ENCODE peak calls at places on chromosomes 3 and 15, in four cellular contexts. I is fibroblast of lung, Z is IMR-90, R is hepatocyte. T is an unnamed sample.

GRCh38 chr15:49842331-49842730 is 221.5 kb downstream of the DTWD1 start:
- DNase-seq in I (no peak), Z (no peak), R (peak; percentile 22), T (no peak)

GRCh38 chr3:71703796-71704195 is 21.4 kb downstream of the EIF4E3 start:
- DNase-seq in I (no peak), Z (no peak), R (no peak), T (no peak)

GRCh38 chr3:138365991-138366759 is 17.8 kb downstream of the MRAS start:
- DNase-seq in R (no peak), I (no peak), Z (no peak), T (no peak)

GRCh38 chr15:93243573-93243972 is 154.6 kb upstream of the RGMA start:
- DNase-seq in R (no peak), Z (no peak), I (no peak), T (no peak)

GRCh38 chr15:46677491-46677890 is 1039.8 kb upstream of the SEMA6D start:
- DNase-seq in Z (no peak), R (no peak), I (no peak), T (no peak)

GRCh38 chr3:118863731-118864322 is 170.8 kb downstream of the IGSF11 start:
- DNase-seq in R (no peak), I (no peak), Z (no peak), T (peak; percentile 9)

GRCh38 chr3:187738400-187739124 is 6.7 kb downstream of the BCL6 start:
- DNase-seq in Z (peak; percentile 93), R (peak; percentile 93), I (peak; percentile 97), T (peak; percentile 96)

GRCh38 chr3:49276475-49277356 is at the start of gene C3orf62:
- DNase-seq in R (peak; percentile 66), Z (peak; percentile 73), I (peak; percentile 82), T (peak; percentile 95)

GRCh38 chr15:35753486-35753885 is 207.5 kb upstream of the DPH6 start:
- DNase-seq in R (no peak), Z (peak; percentile 68), I (peak; percentile 39), T (peak; percentile 83)

DNA sequence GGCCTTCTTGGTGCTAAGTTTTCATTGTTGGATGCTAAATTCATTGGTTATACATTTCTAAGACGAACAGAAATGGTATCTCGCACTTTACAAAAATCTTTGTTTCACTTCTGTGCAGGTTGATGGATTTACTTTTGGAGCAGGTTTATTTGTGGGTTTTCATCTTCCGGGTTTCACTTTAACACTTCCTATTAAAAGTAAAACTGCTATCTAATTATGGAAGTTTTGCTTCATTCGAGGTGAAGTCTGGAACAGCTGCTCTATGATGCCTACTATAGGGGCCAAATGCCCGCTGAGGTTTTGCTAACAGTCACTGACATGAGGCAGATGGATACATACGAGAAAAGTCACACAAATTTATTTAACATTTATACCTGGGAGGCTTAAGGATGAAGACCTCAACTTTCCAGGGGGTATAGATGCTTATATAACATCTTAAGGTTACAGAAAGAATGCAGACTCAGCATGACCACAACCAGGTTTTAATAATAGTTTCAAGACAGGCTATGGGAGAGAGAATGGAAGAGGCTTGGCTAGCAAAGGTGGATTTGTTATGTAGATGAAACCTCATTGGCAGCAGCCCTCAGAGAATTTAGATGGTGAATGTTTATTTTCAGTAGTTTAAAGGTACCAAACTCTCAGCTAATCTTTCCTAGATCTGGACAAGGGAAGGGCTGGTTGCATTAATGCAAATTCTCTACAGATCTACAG is 54.2 kb downstream of the OSTN start:
- DNase-seq in Z (no peak), I (no peak), R (no peak), T (no peak)
- H2AFZ ChIP-seq in Z (no peak overlapping the region), I (no peak overlapping the region), R (no peak overlapping the region), T (peak overlapping the region; percentile 12)

DNA sequence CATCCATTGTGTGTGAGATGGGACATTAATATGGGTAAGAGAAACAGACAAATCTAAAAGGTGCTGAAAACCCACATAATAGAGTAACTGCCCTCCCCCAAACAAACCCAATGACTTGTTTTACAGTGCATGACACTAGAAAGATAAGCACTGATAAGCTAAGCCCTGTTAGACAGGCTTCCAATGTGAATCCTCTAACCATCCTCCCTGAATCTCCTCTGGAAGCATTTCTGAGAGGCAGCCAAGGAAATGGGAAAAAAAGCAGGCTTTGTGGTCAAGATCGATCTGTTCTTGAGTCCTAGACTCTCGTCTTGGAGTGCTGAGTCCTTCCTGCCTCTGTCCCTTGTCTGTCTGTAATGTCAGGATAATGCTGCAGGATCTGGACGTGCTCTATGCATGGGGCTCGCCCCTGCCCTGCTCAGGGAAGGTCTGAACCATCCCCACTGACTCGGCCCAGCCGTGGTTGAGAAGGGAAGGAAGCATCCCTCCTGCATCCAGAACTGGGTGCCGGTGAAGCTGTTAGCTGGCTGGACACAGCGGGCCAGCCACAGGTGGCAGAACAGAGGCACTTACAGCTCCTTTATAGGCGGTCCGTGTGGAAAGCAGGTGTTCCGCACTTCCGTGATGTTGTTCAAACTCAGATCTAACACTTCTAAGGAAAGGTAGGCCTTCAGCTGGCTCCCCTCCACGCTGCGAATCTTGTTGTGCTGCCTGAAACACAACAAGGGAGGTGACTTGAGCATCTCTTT is 84.1 kb downstream of the LRIG1 start:
- DNase-seq in R (no peak), Z (peak; percentile 59), I (no peak), T (no peak)
- H3K27ac ChIP-seq in R (no peak overlapping the region), Z (no peak overlapping the region), I (no peak overlapping the region), T (no peak overlapping the region)

GRCh38 chr3:52843881-52844280 is 9.1 kb upstream of the MUSTN1 start:
- DNase-seq in Z (no peak), I (no peak), R (no peak), T (no peak)

GRCh38 chr3:52842424-52842823 is 7.6 kb upstream of the MUSTN1 start:
- DNase-seq in I (no peak), R (no peak), Z (no peak), T (no peak)

GRCh38 chr3:52844290-52844985 is 9.6 kb upstream of the MUSTN1 start:
- DNase-seq in R (no peak), Z (no peak), I (no peak), T (no peak)

GRCh38 chr3:52841981-52842340 is 7.1 kb upstream of the MUSTN1 start:
- DNase-seq in R (no peak), Z (no peak), I (no peak), T (no peak)

DNA sequence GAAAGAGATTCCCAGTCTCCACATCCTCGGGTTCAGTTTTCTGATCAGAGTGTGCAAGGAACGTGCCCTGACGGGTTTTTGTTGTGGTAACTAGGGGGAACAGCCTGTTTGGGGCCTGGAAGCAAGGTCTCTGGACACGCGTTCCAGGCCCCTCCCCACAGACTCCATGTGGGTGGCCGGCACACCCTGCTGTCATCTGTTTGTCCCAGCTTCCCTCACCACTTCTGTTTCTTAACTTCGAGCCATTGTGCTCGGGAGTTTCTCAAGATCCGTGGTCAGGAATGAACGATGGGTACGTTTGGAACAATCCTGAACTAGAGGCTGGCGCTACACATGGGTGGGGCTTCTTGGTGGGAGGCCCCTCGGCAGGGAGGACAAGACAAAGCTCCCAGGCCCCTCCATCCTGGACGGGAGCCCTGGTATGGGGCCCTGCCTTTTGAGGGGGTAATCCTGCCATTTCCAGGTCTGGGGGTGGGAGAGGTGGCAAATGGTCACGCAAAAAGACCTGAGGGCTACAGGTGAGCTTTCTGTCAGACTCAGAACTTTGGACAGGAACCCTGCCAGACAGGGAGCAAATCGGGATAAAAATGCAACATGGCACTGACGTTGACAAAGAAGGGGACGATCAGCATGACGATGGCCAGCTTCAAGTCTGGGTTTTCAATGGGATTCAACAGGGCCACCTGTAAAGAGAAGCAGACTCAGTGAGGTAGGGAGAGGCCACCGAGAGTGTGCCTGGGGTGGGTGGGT is 8.5 kb upstream of the MUSTN1 start:
- DNase-seq in R (no peak), Z (no peak), I (no peak), T (no peak)
- H3K36me3 ChIP-seq in R (no peaks in the 10 kb centered on the region), Z (peaks cover 15% of the 10 kb centered on the region), I (no peaks in the 10 kb centered on the region), T (no peaks in the 10 kb centered on the region)

GRCh38 chr15:57377478-57377847 is 1.2 kb downstream of the CGNL1 start:
- DNase-seq in I (no peak), R (no peak), Z (no peak), T (no peak)

GRCh38 chr15:57375827-57376694 is at the start of gene CGNL1:
- DNase-seq in I (no peak), Z (no peak), R (peak; percentile 77), T (peak; percentile 71)

GRCh38 chr15:57373882-57374276 is 2.4 kb upstream of the CGNL1 start:
- DNase-seq in I (no peak), Z (no peak), R (no peak), T (no peak)

GRCh38 chr15:57379487-57379886 is 3.2 kb downstream of the CGNL1 start:
- DNase-seq in Z (no peak), I (no peak), R (no peak), T (no peak)

GRCh38 chr15:57376695-57377477 is 581 bp downstream of the CGNL1 start:
- DNase-seq in Z (peak; percentile 4), R (peak; percentile 53), I (no peak), T (peak; percentile 39)
- H2AFZ ChIP-seq in Z (peak overlapping the region; percentile 88), R (peak overlapping the region; percentile 52), I (peak overlapping the region; percentile 4), T (peak overlapping the region; percentile 61)

GRCh38 chr3:53705024-53705750 is 141.0 kb downstream of the CHDH start:
- DNase-seq in R (no peak), I (no peak), Z (no peak), T (no peak)
- H3K27ac ChIP-seq in R (peak overlapping the region; percentile 28), I (no peak overlapping the region), Z (no peak overlapping the region), T (no peak overlapping the region)

GRCh38 chr15:87712211-87712610 is 544.3 kb downstream of the NTRK3 start:
- DNase-seq in Z (no peak), R (no peak), I (no peak), T (no peak)

GRCh38 chr15:87716422-87716821 is 540.1 kb downstream of the NTRK3 start:
- DNase-seq in R (no peak), I (no peak), Z (no peak), T (no peak)

GRCh38 chr15:87713405-87713995 is 543.0 kb downstream of the NTRK3 start:
- DNase-seq in R (no peak), I (no peak), Z (no peak), T (no peak)

GRCh38 chr15:87711011-87711410 is 545.5 kb downstream of the NTRK3 start:
- DNase-seq in R (no peak), Z (peak; percentile 45), I (peak; percentile 20), T (no peak)

GRCh38 chr15:87715252-87715651 is 541.3 kb downstream of the NTRK3 start:
- DNase-seq in R (no peak), Z (no peak), I (no peak), T (no peak)
- H3K36me3 ChIP-seq in R (no peaks in the 10 kb centered on the region), Z (no peaks in the 10 kb centered on the region), I (no peaks in the 10 kb centered on the region), T (no peaks in the 10 kb centered on the region)

GRCh38 chr3:107933450-107933849 is 157.4 kb downstream of the CD47 start:
- DNase-seq in I (no peak), Z (no peak), R (no peak), T (no peak)

GRCh38 chr3:107927361-107928083 is 163.3 kb downstream of the CD47 start:
- DNase-seq in Z (peak; percentile 67), I (peak; percentile 64), R (peak; percentile 86), T (peak; percentile 88)

GRCh38 chr3:107928084-107928445 is 162.8 kb downstream of the CD47 start:
- DNase-seq in R (peak; percentile 42), Z (peak; percentile 49), I (peak; percentile 35), T (peak; percentile 72)
- H2AFZ ChIP-seq in R (peak overlapping the region; percentile 87), Z (peak overlapping the region; percentile 85), I (peak overlapping the region; percentile 57), T (peak overlapping the region; percentile 87)

T was measured in GM23248.